ENCODE peak calls at places on chromosomes 11 and 22, in seven cellular contexts. Z is caudate nucleus, T is NCI-H1092, W is BJ, K is adrenal gland, E is cardiac fibroblast, A is HEK293T. I is an unnamed sample.

GRCh38 chr11:61080526-61080925 is 21.8 kb upstream of the CD5 start:
- DNase-seq in Z (no peak), T (no peak), W (no peak), K (no peak), E (no peak), A (no peak), I (no peak)

GRCh38 chr22:43014062-43014875 is 680 bp downstream of the PACSIN2 start:
- DNase-seq in Z (no peak), T (no peak), W (no peak), K (no peak), E (no peak), A (peak), I (peak)

GRCh38 chr11:8878771-8879170 is 32.2 kb upstream of the AKIP1 start:
- DNase-seq in Z (no peak), T (no peak), W (no peak), K (no peak), E (no peak), A (no peak), I (no peak)

GRCh38 chr11:57601297-57601696 is 3.8 kb downstream of the SERPING1 start:
- DNase-seq in Z (no peak), T (no peak), W (no peak), K (no peak), E (no peak), A (no peak), I (no peak)

GRCh38 chr11:1157341-1157644 is 460 bp upstream of the MUC5AC start:
- DNase-seq in Z (no peak), T (no peak), W (no peak), K (no peak), E (no peak), A (no peak), I (no peak)

GRCh38 chr11:113345978-113346377 is 31.6 kb downstream of the TTC12 start:
- DNase-seq in Z (no peak), T (no peak), W (no peak), K (no peak), E (no peak), A (no peak), I (no peak)

GRCh38 chr11:95641506-95641905 is 148.1 kb downstream of the FAM76B start:
- DNase-seq in Z (no peak), T (peak), W (no peak), K (no peak), E (peak), A (no peak), I (no peak)

GRCh38 chr11:44627911-44628729 is 62.7 kb downstream of the CD82 start:
- DNase-seq in Z (peak), T (peak), W (no peak), K (peak), E (no peak), A (no peak), I (peak)

GRCh38 chr11:30346068-30346688 is 23.3 kb downstream of the ARL14EP start:
- DNase-seq in Z (no peak), T (peak), W (no peak), K (no peak), E (peak), A (peak), I (peak)

GRCh38 chr11:120467627-120468026 is 43.9 kb upstream of the GRIK4 start:
- DNase-seq in Z (no peak), T (no peak), W (peak), K (no peak), E (peak), A (no peak), I (no peak)